ENCODE peak calls at places on chromosomes 2 and 18, in six cellular contexts. X is right atrium auricular region, M is A673, G is esophagus muscularis mucosa, F is heart left ventricle, S is stomach. K is an unnamed sample. For H3K36me3, the result is how much of the 10 kb centered on the place peaks cover.

GRCh38 chr2:238122287-238123217 is 15.9 kb upstream of the KLHL30 start:
- DNase-seq in X (no peak), M (no peak), G (no peak), F (no peak), S (no peak), K (no peak)

GRCh38 chr2:222298311-222299150 is at the start of gene PAX3:
- DNase-seq in X (peak), M (peak), G (peak), F (peak), S (no peak), K (no peak)

GRCh38 chr18:46051731-46052461 is 20.2 kb downstream of the PSTPIP2 start:
- DNase-seq in X (no peak), M (no peak), G (no peak), F (no peak), S (peak), K (peak)

GRCh38 chr2:16633632-16634430 is 31.8 kb downstream of the CYRIA start:
- DNase-seq in X (no peak), M (no peak), G (no peak), F (no peak), S (no peak), K (peak)

GRCh38 chr2:18771212-18771611 is 181.8 kb upstream of the NT5C1B start:
- DNase-seq in X (no peak), M (no peak), G (no peak), F (no peak), S (no peak), K (no peak)

GRCh38 chr18:10524507-10525425 is 1.1 kb upstream of the NAPG start:
- DNase-seq in X (no peak), M (no peak), G (no peak), F (no peak), S (no peak), K (peak)

GRCh38 chr2:227626580-227627151 is 9.4 kb downstream of the SCYGR4 start:
- DNase-seq in X (no peak), M (no peak), G (peak), F (no peak), S (no peak), K (no peak)

GRCh38 chr2:10613263-10613662 is 76.5 kb downstream of the NOL10 start:
- DNase-seq in X (no peak), M (no peak), G (no peak), F (no peak), S (no peak), K (no peak)

GRCh38 chr2:113980946-113981345 is 91.1 kb downstream of the ACTR3 start:
- DNase-seq in X (peak), M (no peak), G (no peak), F (peak), S (no peak), K (no peak)

GRCh38 chr18:12838178-12838634 is 45.8 kb downstream of the PTPN2 start:
- DNase-seq in X (no peak), M (peak), G (no peak), F (peak), S (peak), K (peak)

GRCh38 chr2:206212673-206213513 is 53.2 kb downstream of the EEF1B2 start:
- DNase-seq in X (no peak), M (peak), G (no peak), F (no peak), S (no peak), K (no peak)

GRCh38 chr18:58190842-58191530 is 147.0 kb downstream of the NEDD4L start:
- DNase-seq in X (no peak), M (no peak), G (peak), F (no peak), S (no peak), K (no peak)

GRCh38 chr2:25361261-25362048 is 19.7 kb upstream of the DNMT3A start:
- DNase-seq in X (no peak), M (no peak), G (no peak), F (no peak), S (no peak), K (no peak)
- TF ChIP-seq CTCF in X (no peak), M (no peak), G (no peak), F (no peak), S (no peak), K (no peak)

GRCh38 chr2:190997516-190998113 is 16.4 kb downstream of the STAT1 start:
- DNase-seq in X (no peak), M (no peak), G (no peak), F (no peak), S (no peak), K (no peak)

GRCh38 chr2:191001032-191001431 is 12.9 kb downstream of the STAT1 start:
- DNase-seq in X (no peak), M (no peak), G (no peak), F (no peak), S (no peak), K (no peak)

GRCh38 chr2:190999058-190999457 is 14.9 kb downstream of the STAT1 start:
- DNase-seq in X (no peak), M (no peak), G (no peak), F (no peak), S (no peak), K (no peak)

GRCh38 chr2:191001624-191002023 is 12.3 kb downstream of the STAT1 start:
- DNase-seq in X (no peak), M (no peak), G (no peak), F (no peak), S (no peak), K (no peak)

GRCh38 chr2:190999949-191000665 is 13.9 kb downstream of the STAT1 start:
- DNase-seq in X (no peak), M (no peak), G (no peak), F (no peak), S (no peak), K (no peak)
- H3K36me3 ChIP-seq in X (half or more), M (half or more), G (half or more), F (half or more), S (half or more), K (under half)

GRCh38 chr2:102342888-102343287 is 12.7 kb upstream of the IL18R1 start:
- DNase-seq in X (no peak), M (no peak), G (no peak), F (no peak), S (no peak), K (no peak)
- TF ChIP-seq CTCF in X (no peak), M (no peak), G (no peak), F (no peak), S (no peak), K (no peak)

GRCh38 chr18:215448-216010 is 52.3 kb downstream of the THOC1 start:
- DNase-seq in X (no peak), M (no peak), G (no peak), F (no peak), S (no peak), K (no peak)

GRCh38 chr18:211582-211981 is 53.2 kb downstream of the USP14 start:
- DNase-seq in X (no peak), M (no peak), G (no peak), F (no peak), S (no peak), K (no peak)

GRCh38 chr18:212780-213179 is 54.4 kb downstream of the USP14 start:
- DNase-seq in X (no peak), M (no peak), G (no peak), F (no peak), S (no peak), K (no peak)

GRCh38 chr18:213977-214376 is 53.9 kb downstream of the THOC1 start:
- DNase-seq in X (no peak), M (no peak), G (no peak), F (no peak), S (no peak), K (no peak)

GRCh38 chr18:213505-213904 is 54.3 kb downstream of the THOC1 start:
- DNase-seq in X (no peak), M (no peak), G (no peak), F (no peak), S (no peak), K (no peak)
- H3K36me3 ChIP-seq in X (half or more), M (half or more), G (half or more), F (half or more), S (half or more), K (under half)

DNA sequence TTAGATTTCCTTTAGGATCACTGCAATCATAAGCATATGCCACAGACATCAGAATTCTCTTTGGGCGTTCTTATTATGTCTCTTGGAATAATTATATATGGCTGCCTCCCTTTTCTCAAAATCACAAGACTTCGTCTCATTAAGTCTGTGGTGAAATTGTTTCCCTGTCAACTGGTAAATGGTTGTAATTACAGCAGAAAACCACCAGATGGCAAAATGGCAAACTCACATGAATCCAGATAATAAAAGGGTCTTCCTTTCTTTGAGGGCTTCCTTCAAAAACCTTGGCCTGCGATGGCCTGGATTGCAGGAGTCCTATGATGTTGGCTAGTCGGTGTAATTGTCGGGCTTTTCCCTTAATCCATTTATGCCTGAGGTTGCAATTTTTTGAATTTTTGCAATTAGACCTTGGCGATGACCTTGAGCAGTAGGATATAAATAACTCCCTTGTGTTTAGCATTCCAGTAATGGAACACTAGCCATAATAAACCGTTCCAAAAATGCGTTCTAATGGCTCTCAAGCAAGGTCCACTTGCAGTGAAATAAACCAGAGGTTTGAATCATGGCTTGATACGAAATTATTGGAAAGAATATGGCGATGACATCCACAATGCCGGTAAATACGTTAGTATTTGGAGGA is 656.4 kb downstream of the MBD2 start:
- DNase-seq in X (no peak), M (peak), G (no peak), F (no peak), S (no peak), K (no peak)
- TF ChIP-seq CTCF in X (peak), M (peak), G (peak), F (peak), S (peak), K (peak)

GRCh38 chr2:159759577-159759976 is 38.4 kb downstream of the CD302 start:
- DNase-seq in X (no peak), M (no peak), G (no peak), F (no peak), S (no peak), K (no peak)
- H3K36me3 ChIP-seq in X (under half), M (half or more), G (under half), F (half or more), S (half or more), K (under half)

K was measured in kidney epithelial cell.